ENCODE peak calls at places on chromosomes 13 and 19, in nine cellular contexts. S, D, W, R, G, O, U, C and F are unnamed samples.

GRCh38 chr13:51729853-51730553 is 74.0 kb downstream of the DHRS12 start:
- DNase-seq in W (peak; percentile 60), D (no peak), C (no peak), U (peak; percentile 71), O (peak; percentile 21), G (no peak), R (no peak), S (peak; percentile 15), F (peak; percentile 44)

GRCh38 chr19:47094557-47095517 is 18.7 kb downstream of the ZC3H4 start:
- DNase-seq in C (no peak), D (no peak), U (no peak), G (no peak), S (no peak), W (no peak), O (no peak), R (no peak), F (no peak)

GRCh38 chr19:54339646-54340358 is 840 bp upstream of the LILRA4 start:
- DNase-seq in W (no peak), R (no peak), D (no peak), S (no peak), C (no peak), G (no peak), O (no peak), U (no peak), F (no peak)

GRCh38 chr13:98447881-98448641 is 128.8 kb downstream of the STK24 start:
- DNase-seq in R (no peak), C (no peak), G (no peak), D (no peak), S (no peak), U (no peak), O (peak; percentile 45), W (no peak), F (no peak)

GRCh38 chr13:113816248-113816924 is 47.5 kb downstream of the GAS6 start:
- DNase-seq in R (no peak), C (no peak), U (no peak), O (no peak), G (no peak), W (no peak), S (no peak), D (no peak), F (no peak)

GRCh38 chr19:41376998-41377365 is 649 bp downstream of the TMEM91 start:
- DNase-seq in S (no peak), G (no peak), U (no peak), D (no peak), W (no peak), C (no peak), R (no peak), O (no peak), F (no peak)

GRCh38 chr13:21061077-21061945 is at the start of gene LATS2:
- DNase-seq in O (peak; percentile 89), S (peak; percentile 34), C (no peak), D (peak; percentile 95), W (peak; percentile 85), G (peak; percentile 44), R (no peak), U (peak; percentile 90), F (peak; percentile 83)

GRCh38 chr13:24921003-24921402 is 157.0 kb downstream of the RNF17 start:
- DNase-seq in C (no peak), S (no peak), R (no peak), D (no peak), G (no peak), U (no peak), O (no peak), W (no peak), F (no peak)